ENCODE peak calls at places on chromosomes 6 and 20, in seven cellular contexts. W, F, C, N, G, P and J are unnamed samples.

GRCh38 chr6:35037289-35038038 is 103.7 kb downstream of the TCP11 start:
- DNase-seq in N (no peak), W (no peak), G (no peak), F (no peak), C (no peak), P (no peak), J (no peak)

GRCh38 chr6:11217360-11218076 is 14.9 kb downstream of the NEDD9 start:
- DNase-seq in P (no peak), W (no peak), G (peak), N (no peak), F (no peak), C (no peak), J (no peak)

GRCh38 chr6:12060780-12061619 is 48.9 kb downstream of the HIVEP1 start:
- DNase-seq in W (no peak), P (peak), N (peak), C (no peak), F (peak), G (peak), J (no peak)

GRCh38 chr6:42441661-42442081 is 10.1 kb downstream of the TRERF1 start:
- DNase-seq in P (no peak), W (no peak), G (no peak), N (no peak), F (no peak), C (no peak), J (no peak)

GRCh38 chr6:85416049-85416448 is 33.8 kb upstream of the NT5E start:
- DNase-seq in C (no peak), N (no peak), G (no peak), W (peak), P (no peak), F (no peak), J (no peak)

GRCh38 chr6:168863467-168863866 is 390.2 kb downstream of the THBS2 start:
- DNase-seq in P (no peak), C (no peak), F (no peak), N (no peak), W (no peak), G (no peak), J (no peak)

GRCh38 chr20:16434087-16434664 is 139.1 kb downstream of the KIF16B start:
- DNase-seq in C (no peak), P (peak), N (peak), F (peak), W (peak), G (no peak), J (no peak)

GRCh38 chr6:99434702-99435530 is 9.8 kb upstream of the PNISR start:
- DNase-seq in P (no peak), N (no peak), G (no peak), C (no peak), W (peak), F (peak), J (no peak)

GRCh38 chr6:136230219-136230980 is 19.7 kb downstream of the MTFR2 start:
- DNase-seq in W (no peak), P (no peak), G (no peak), C (no peak), N (no peak), F (no peak), J (no peak)

GRCh38 chr6:9704989-9705388 is 709.9 kb downstream of the TFAP2A start:
- DNase-seq in C (no peak), N (no peak), F (no peak), P (no peak), W (no peak), G (no peak), J (no peak)

GRCh38 chr6:117195728-117196127 is 69.6 kb upstream of the VGLL2 start:
- DNase-seq in G (no peak), W (no peak), F (no peak), N (no peak), C (no peak), P (no peak), J (no peak)

GRCh38 chr20:43570496-43570895 is 11.7 kb downstream of the SGK2 start:
- DNase-seq in C (no peak), F (no peak), N (no peak), P (no peak), W (no peak), G (no peak), J (no peak)

GRCh38 chr6:170529839-170530520 is 23.1 kb downstream of the PSMB1 start:
- DNase-seq in N (peak), G (peak), W (peak), F (peak), P (peak), C (no peak), J (peak)

GRCh38 chr6:30198166-30199084 is 14.8 kb downstream of the TRIM26 start:
- DNase-seq in G (no peak), W (no peak), C (no peak), P (no peak), F (no peak), N (no peak), J (no peak)

GRCh38 chr6:44548319-44548718 is 160.8 kb downstream of the CDC5L start:
- DNase-seq in C (no peak), P (no peak), F (no peak), N (no peak), W (no peak), G (no peak), J (no peak)

GRCh38 chr6:47485083-47485482 is 7.5 kb downstream of the CD2AP start:
- DNase-seq in P (no peak), F (no peak), C (no peak), G (no peak), N (no peak), W (no peak), J (no peak)

GRCh38 chr6:26026833-26027490 is 60.3 kb upstream of the HFE start:
- DNase-seq in F (peak), P (peak), G (peak), C (peak), N (peak), W (peak), J (peak)

GRCh38 chr20:50237349-50237748 is 46.7 kb downstream of the CEBPB start:
- DNase-seq in F (no peak), G (no peak), P (no peak), W (no peak), N (no peak), C (no peak), J (no peak)

GRCh38 chr20:54177378-54177777 is 3.6 kb upstream of the CYP24A1 start:
- DNase-seq in F (no peak), W (no peak), P (no peak), N (no peak), C (no peak), G (no peak), J (no peak)

GRCh38 chr6:148814869-148815268 is 68.0 kb downstream of the UST start:
- DNase-seq in W (no peak), P (no peak), C (no peak), N (no peak), G (no peak), F (no peak), J (no peak)

GRCh38 chr6:7219310-7219709 is 93.7 kb downstream of the SSR1 start:
- DNase-seq in P (no peak), W (peak), N (no peak), G (no peak), F (peak), C (no peak), J (no peak)

GRCh38 chr20:4702562-4703280 is 19.0 kb upstream of the PRND start:
- DNase-seq in W (no peak), P (no peak), G (no peak), N (no peak), C (no peak), F (no peak), J (no peak)

GRCh38 chr6:55669133-55669532 is 90.1 kb upstream of the HMGCLL1 start:
- DNase-seq in F (no peak), G (no peak), W (no peak), P (no peak), C (no peak), N (no peak), J (no peak)

GRCh38 chr6:25012657-25013056 is 76.9 kb upstream of the RIPOR2 start:
- DNase-seq in G (no peak), C (no peak), F (peak), P (peak), W (peak), N (no peak), J (no peak)

GRCh38 chr20:6707231-6707870 is 60.1 kb upstream of the BMP2 start:
- DNase-seq in G (no peak), P (no peak), F (no peak), W (no peak), C (no peak), N (no peak), J (no peak)

GRCh38 chr20:1816384-1817381 is 78.5 kb upstream of the SIRPA start:
- DNase-seq in N (no peak), P (no peak), F (peak), C (peak), W (peak), G (no peak), J (no peak)